ENCODE peak calls at places on chromosomes 4 and X, in ten cellular contexts. O, Q, R, P, K, V, M, Z, S and J are unnamed samples.

GRCh38 chr4:142474398-142475087 is 371.6 kb downstream of the INPP4B start:
- DNase-seq in O (no peak), Q (no peak), R (no peak), P (no peak), K (no peak), V (no peak), M (no peak), Z (no peak), S (no peak), J (peak)

GRCh38 chr4:40329805-40330204 is 5.3 kb upstream of the CHRNA9 start:
- DNase-seq in O (no peak), Q (no peak), R (no peak), P (no peak), K (no peak), V (no peak), M (no peak), Z (no peak), S (no peak), J (no peak)

GRCh38 chr4:52106142-52106541 is 55.0 kb downstream of the SPATA18 start:
- DNase-seq in O (no peak), Q (no peak), R (no peak), P (no peak), K (no peak), V (no peak), M (no peak), Z (no peak), S (no peak), J (no peak)

GRCh38 chrX:76454456-76454927 is 27.0 kb downstream of the MAGEE1 start:
- DNase-seq in O (peak), Q (no peak), R (no peak), P (no peak), K (peak), V (no peak), M (no peak), Z (no peak), S (no peak), J (peak)

GRCh38 chrX:19569121-19569805 is 54.0 kb upstream of the MAP3K15 start:
- DNase-seq in O (no peak), Q (no peak), R (no peak), P (no peak), K (peak), V (no peak), M (no peak), Z (no peak), S (no peak), J (no peak)

GRCh38 chr4:1989533-1990347 is 19.0 kb downstream of the NELFA start:
- DNase-seq in O (no peak), Q (no peak), R (no peak), P (no peak), K (no peak), V (no peak), M (no peak), Z (no peak), S (no peak), J (no peak)

GRCh38 chr4:180098601-180099000 is 2144.6 kb upstream of the TENM3 start:
- DNase-seq in O (no peak), Q (no peak), R (no peak), P (no peak), K (no peak), V (no peak), M (peak), Z (no peak), S (no peak), J (no peak)

GRCh38 chr4:2059034-2059725 is at the start of gene NAT8L:
- DNase-seq in O (no peak), Q (no peak), R (no peak), P (no peak), K (no peak), V (peak), M (no peak), Z (no peak), S (no peak), J (no peak)

GRCh38 chrX:133660356-133660755 is 245.1 kb upstream of the GPC4 start:
- DNase-seq in O (no peak), Q (no peak), R (no peak), P (peak), K (peak), V (no peak), M (no peak), Z (no peak), S (no peak), J (no peak)

GRCh38 chr4:125283702-125284279 is 31.0 kb upstream of the FAT4 start:
- DNase-seq in O (no peak), Q (no peak), R (no peak), P (no peak), K (peak), V (peak), M (peak), Z (no peak), S (no peak), J (peak)

DNA sequence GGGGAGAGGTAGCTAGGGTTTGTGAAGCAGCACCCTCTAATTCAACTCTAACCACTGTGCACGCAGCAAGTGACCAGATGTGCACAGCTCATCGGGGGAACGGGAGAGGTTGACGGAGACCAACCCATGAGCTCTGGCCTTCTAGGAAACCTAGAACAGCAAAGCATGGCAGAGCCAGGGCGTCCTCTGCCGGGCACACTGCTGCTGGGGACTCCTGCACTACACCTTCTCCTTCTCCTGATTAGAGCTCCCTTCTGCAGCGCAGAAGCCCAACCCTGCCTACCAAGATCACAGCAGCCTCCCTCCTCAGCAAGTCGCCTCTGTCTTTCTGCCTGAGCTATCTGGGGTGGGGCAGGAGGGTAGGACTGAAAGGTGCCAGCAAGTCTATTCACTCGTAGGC is 252.3 kb upstream of the PSAPL1 start:
- DNase-seq in O (no peak), Q (no peak), R (no peak), P (no peak), K (no peak), V (no peak), M (no peak), Z (no peak), S (no peak), J (no peak)
- TF ChIP-seq CTCF in O (no peak), Q (no peak), R (no peak), P (no peak), K (no peak), V (no peak), M (no peak), Z (no peak), S (no peak), J (no peak)

GRCh38 chr4:154858166-154858565 is 77.1 kb downstream of the RBM46 start:
- DNase-seq in O (no peak), Q (no peak), R (no peak), P (no peak), K (no peak), V (no peak), M (no peak), Z (no peak), S (no peak), J (no peak)

DNA sequence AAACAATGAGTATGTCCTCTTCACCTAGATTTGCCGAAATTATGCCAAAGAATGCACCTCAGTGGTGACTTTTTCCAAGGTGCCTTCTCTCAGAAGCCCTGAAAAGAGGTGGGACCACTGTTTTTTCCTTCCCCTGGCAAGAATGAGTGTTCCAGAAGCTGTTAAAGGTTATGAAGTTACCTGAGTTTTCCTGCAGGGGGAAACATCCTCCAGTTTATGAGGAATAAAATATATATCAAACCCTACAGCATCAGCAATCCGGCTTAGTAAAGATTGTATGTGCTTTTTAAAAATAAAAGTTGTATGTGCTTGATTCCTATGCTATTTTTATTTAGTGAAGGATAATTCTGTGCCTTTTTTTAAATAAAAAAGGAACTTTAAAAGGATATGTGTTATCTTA is 73.3 kb downstream of the RBM46 start:
- DNase-seq in O (no peak), Q (no peak), R (no peak), P (no peak), K (peak), V (no peak), M (no peak), Z (no peak), S (no peak), J (no peak)
- TF ChIP-seq CTCF in O (peak), Q (no peak), R (no peak), P (no peak), K (peak), V (no peak), M (no peak), Z (no peak), S (no peak), J (no peak)

DNA sequence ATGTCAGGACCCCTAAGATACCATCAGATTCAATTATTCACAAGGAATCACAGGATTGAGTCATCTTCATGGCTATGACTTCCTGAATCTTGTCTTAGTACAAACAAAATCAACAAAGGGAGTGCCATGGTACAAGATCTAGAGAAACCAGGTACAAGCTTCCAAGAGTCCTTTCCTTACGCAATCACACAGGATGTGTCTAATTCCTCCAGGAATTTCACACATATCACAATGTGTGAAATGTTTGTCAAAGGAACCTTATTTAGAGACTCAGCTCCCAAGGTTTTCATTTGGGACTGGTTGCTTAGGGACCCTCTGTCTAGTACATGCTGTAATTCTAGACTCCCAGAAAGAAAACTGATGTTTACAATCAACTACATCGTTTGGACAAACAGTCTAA is 83.0 kb downstream of the MAB21L2 start:
- DNase-seq in O (no peak), Q (no peak), R (no peak), P (no peak), K (peak), V (no peak), M (no peak), Z (no peak), S (no peak), J (no peak)
- TF ChIP-seq CTCF in O (no peak), Q (no peak), R (no peak), P (no peak), K (no peak), V (no peak), M (no peak), Z (no peak), S (no peak), J (no peak)

DNA sequence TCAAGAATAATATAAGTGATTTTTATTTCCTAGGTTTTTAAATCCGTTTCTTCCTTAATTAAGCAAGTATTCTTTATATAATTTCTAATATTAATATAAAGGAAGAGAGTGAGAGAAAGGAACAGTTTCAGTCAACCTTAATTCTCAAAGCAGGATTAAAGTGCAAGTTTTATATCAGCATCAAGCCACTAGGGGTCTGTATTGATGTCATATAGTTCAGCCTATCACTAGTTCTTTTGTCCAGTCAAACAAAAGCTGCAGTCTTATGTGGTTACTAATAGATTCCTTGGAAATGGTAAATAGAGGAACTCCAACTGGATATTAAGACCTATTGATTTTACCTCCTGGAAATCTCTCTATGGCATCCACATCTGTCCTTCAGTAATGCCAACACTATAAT is 82.0 kb downstream of the NAP1L3 start:
- DNase-seq in O (no peak), Q (no peak), R (no peak), P (no peak), K (no peak), V (no peak), M (no peak), Z (no peak), S (no peak), J (no peak)
- TF ChIP-seq CTCF in O (no peak), Q (no peak), R (no peak), P (no peak), K (no peak), V (no peak), M (no peak), Z (no peak), S (no peak), J (no peak)

DNA sequence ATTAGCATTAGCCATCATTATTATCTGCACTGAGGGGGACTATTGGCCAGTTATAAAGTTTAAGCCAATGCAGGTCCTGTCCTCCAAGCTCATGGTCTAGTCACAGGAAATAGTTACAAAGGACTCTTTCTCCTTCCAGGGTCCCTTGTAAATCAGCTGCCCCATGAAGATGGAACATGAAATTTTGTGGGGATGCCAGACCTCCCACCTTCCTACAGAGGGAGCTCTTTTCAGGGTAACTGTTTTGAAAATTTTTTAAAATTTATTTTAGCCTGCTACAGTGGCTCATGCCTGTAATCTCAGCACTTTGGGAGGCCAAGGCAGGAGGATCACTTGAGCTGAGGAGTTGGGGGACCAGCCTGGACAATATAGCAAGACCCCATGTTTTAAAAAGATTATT is 124.4 kb upstream of the SLC34A2 start:
- DNase-seq in O (no peak), Q (no peak), R (no peak), P (no peak), K (no peak), V (no peak), M (no peak), Z (no peak), S (no peak), J (no peak)
- TF ChIP-seq CTCF in O (peak), Q (no peak), R (no peak), P (no peak), K (peak), V (no peak), M (no peak), Z (peak), S (no peak), J (peak)

GRCh38 chrX:52217494-52218160 is 32.9 kb downstream of the MAGED4 start:
- DNase-seq in O (peak), Q (no peak), R (no peak), P (no peak), K (no peak), V (no peak), M (no peak), Z (no peak), S (no peak), J (no peak)
- TF ChIP-seq CTCF in O (no peak), Q (no peak), R (no peak), P (no peak), K (peak), V (no peak), M (no peak), Z (peak), S (no peak), J (no peak)

DNA sequence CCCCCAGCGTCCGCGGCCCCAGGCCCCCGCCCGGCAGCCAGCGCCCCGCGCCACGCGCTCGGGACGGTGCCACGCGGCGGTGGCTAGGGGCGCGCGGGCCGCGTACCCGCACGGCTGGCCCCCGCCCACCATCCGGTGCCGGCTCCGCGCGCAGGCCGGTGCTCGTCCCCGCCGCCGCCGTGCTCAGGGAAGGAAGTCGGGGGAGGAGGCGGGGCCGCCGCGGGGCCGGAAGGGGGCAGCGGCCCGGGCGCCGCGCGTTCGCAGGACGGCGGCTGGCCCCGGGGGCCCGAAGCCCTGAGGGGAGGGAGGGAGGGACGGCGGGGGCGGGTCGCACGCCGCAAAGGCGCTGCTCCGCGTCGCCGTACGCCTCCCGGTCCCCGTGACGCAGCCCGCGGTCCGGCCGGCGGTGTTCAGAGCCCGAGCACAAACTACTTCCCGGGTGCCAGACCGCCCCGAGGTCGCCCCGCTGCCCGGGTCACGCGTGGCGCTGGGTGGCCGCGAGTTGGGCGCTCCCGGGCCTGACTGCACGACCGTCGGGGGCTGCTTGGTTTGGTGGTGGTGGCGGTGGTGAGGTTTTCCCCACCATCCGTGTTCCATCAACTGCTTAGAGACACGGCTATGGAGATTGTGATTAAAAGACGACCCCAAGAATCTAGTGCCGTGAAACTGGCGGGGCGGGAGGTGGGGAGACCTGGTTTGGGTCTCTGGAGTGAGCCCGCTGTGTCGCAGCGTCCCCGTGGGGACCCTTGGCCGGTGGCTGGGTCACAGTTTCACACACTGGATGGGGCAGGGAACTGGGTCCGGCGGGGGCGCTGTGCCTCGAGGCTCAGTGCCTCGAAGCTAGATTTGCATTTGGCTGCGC is at the start of gene DCTD:
- DNase-seq in O (peak), Q (peak), R (peak), P (peak), K (peak), V (peak), M (no peak), Z (no peak), S (peak), J (peak)
- TF ChIP-seq CTCF in O (no peak), Q (peak), R (no peak), P (peak), K (peak), V (peak), M (peak), Z (peak), S (no peak), J (no peak)

GRCh38 chr4:109294006-109294405 is 8.5 kb downstream of the COL25A1 start:
- DNase-seq in O (peak), Q (no peak), R (no peak), P (no peak), K (peak), V (no peak), M (no peak), Z (no peak), S (no peak), J (peak)
- TF ChIP-seq CTCF in O (peak), Q (no peak), R (no peak), P (no peak), K (peak), V (peak), M (no peak), Z (no peak), S (peak), J (no peak)

DNA sequence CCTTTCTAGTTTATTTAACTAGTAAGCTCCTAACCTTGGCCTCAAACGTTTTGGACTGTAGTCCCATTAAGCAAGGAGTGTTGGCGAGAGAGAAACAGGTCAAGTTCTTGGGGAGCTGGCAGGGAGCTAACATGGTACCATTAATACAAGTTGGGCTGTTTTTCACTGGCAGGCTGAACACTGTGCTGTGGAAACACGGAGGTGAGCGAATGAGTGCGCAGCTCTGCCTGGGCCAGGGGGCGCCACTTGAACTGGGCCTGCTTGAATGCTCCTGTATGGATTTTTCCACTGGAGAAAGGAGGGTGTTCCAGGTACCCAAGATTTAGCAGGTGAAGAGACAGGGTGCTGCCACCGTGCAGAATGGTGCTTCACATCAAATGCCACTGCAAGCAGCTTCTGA is 7.4 kb upstream of the SMS start:
- DNase-seq in O (no peak), Q (no peak), R (no peak), P (peak), K (no peak), V (no peak), M (no peak), Z (no peak), S (no peak), J (no peak)
- TF ChIP-seq CTCF in O (no peak), Q (no peak), R (no peak), P (no peak), K (no peak), V (no peak), M (no peak), Z (no peak), S (no peak), J (no peak)